ENCODE peak calls at places on chromosomes 1 and 21, in eight cellular contexts. F is K562, X is HCT116, K is suprapubic skin, R is sigmoid colon, L is GM23338, G is esophagus muscularis mucosa, S is endothelial cell of umbilical vein. Z is an unnamed sample.
A peak's percentile ranks its signal among the peaks of the same experiment; 100 is the strongest.

GRCh38 chr1:40059292-40059959 is 18.9 kb downstream of the CAP1 start:
- DNase-seq in F (peak; percentile 56), X (no peak), K (no peak), R (no peak), L (peak; percentile 90), G (no peak), S (peak; percentile 80), Z (no peak)

GRCh38 chr21:46096997-46097825 is 701 bp upstream of the COL6A2 start:
- DNase-seq in F (peak; percentile 12), X (no peak), K (peak; percentile 74), R (peak; percentile 76), L (peak; percentile 48), G (peak; percentile 91), S (no peak), Z (peak; percentile 3)

GRCh38 chr1:31509124-31510072 is 66.9 kb upstream of the TINAGL1 start:
- DNase-seq in F (no peak), X (no peak), K (no peak), R (no peak), L (no peak), G (no peak), S (no peak), Z (no peak)

GRCh38 chr1:9271861-9272595 is 20.7 kb upstream of the SPSB1 start:
- DNase-seq in F (no peak), X (no peak), K (peak; percentile 52), R (no peak), L (no peak), G (no peak), S (no peak), Z (no peak)

GRCh38 chr1:81113688-81114087 is 687.0 kb upstream of the ADGRL2 start:
- DNase-seq in F (no peak), X (no peak), K (no peak), R (no peak), L (no peak), G (no peak), S (no peak), Z (no peak)

GRCh38 chr1:163924041-163924440 is 602.3 kb downstream of the NUF2 start:
- DNase-seq in F (no peak), X (no peak), K (no peak), R (no peak), L (no peak), G (no peak), S (no peak), Z (no peak)

GRCh38 chr1:179632868-179633267 is 41.2 kb downstream of the TDRD5 start:
- DNase-seq in F (no peak), X (no peak), K (no peak), R (no peak), L (no peak), G (no peak), S (no peak), Z (no peak)

GRCh38 chr1:109188776-109189175 is 24.9 kb upstream of the SARS1 start:
- DNase-seq in F (no peak), X (no peak), K (no peak), R (no peak), L (no peak), G (no peak), S (no peak), Z (no peak)

GRCh38 chr1:119268879-119269278 is 99.7 kb upstream of the HAO2 start:
- DNase-seq in F (no peak), X (no peak), K (no peak), R (no peak), L (no peak), G (no peak), S (no peak), Z (no peak)

GRCh38 chr1:213934642-213935041 is 53.1 kb upstream of the PROX1 start:
- DNase-seq in F (no peak), X (no peak), K (no peak), R (no peak), L (no peak), G (peak; percentile 80), S (no peak), Z (peak; percentile 7)

GRCh38 chr1:59750612-59751395 is 63.9 kb upstream of the HOOK1 start:
- DNase-seq in F (no peak), X (peak; percentile 37), K (peak; percentile 68), R (peak; percentile 76), L (no peak), G (peak; percentile 89), S (peak; percentile 97), Z (no peak)

GRCh38 chr1:232473319-232473718 is 156.6 kb downstream of the SIPA1L2 start:
- DNase-seq in F (no peak), X (no peak), K (no peak), R (no peak), L (peak; percentile 58), G (no peak), S (no peak), Z (no peak)

GRCh38 chr1:58781541-58782307 is 2.1 kb downstream of the JUN start:
- DNase-seq in F (peak; percentile 65), X (no peak), K (peak; percentile 84), R (peak; percentile 90), L (peak; percentile 68), G (no peak), S (peak; percentile 73), Z (peak; percentile 61)

DNA sequence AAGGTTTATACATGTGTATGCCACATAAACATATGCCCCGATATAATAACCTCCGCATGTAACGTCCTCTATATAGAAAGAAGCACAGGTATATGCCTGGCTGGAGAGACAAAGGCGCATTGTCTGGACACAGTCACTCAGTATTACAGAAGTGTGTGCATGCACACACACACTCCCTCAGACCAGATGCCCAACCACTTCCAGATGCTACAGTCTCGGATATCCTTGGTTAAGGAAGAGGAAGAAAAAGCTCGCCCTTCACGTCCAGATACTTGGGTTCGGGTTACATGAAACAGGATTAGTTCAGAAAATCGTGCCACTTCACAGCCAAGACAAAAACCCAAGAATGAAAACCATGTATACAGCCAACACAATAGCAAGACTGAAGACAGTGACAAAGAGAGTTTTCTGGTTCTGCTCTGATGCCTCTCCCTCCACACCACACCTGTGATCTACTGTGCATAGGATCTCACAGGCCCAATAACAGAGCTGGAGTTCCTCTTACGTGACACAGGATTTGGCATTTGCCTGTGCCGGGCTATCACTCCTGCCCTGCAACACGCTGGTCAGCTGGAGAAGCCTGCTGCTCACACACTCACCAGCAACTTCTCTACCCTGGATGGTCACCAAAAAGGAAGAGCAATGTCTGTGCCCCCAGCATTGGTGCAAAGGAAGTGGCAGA is 75.0 kb downstream of the SSBP3 start:
- DNase-seq in F (no peak), X (no peak), K (no peak), R (no peak), L (no peak), G (no peak), S (no peak), Z (no peak)
- H3K4me1 ChIP-seq in F (peaks cover 14% of the 10 kb centered on the region), X (no peaks in the 10 kb centered on the region), K (peaks cover 99% of the 10 kb centered on the region), R (peaks cover 100% of the 10 kb centered on the region), L (peaks cover 98% of the 10 kb centered on the region), G (peaks cover 95% of the 10 kb centered on the region), S (peaks cover 38% of the 10 kb centered on the region), Z (peaks cover 20% of the 10 kb centered on the region)

DNA sequence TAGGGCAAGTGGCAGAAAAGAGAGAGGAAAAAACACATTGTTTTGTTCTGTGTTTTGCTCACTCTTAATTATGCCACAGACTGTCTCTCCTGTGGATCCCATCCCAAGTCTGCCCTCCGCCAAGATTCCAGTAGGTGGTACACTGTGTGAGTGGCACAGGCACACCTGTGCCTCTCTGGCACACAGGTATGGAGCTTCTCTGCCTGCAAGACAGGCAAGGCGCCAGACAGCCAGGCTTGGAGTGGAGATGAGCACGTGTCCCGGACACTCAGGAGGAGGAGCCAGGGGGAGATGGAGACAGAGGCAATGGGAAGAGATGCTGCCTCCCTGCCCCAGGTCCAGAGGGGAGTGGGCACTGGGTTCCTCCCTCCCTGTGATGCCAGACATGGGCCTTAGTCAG is 6.5 kb upstream of the GRIK3 start:
- DNase-seq in F (no peak), X (no peak), K (no peak), R (no peak), L (no peak), G (no peak), S (no peak), Z (no peak)
- TF ChIP-seq POLR2AphosphoS5 in F (no peak), X (no peak), K (no peak), R (no peak), L (no peak), G (no peak), S (no peak), Z (no peak)

GRCh38 chr1:1623181-1623630 is 7.9 kb downstream of the MIB2 start:
- DNase-seq in F (no peak), X (no peak), K (peak; percentile 63), R (no peak), L (no peak), G (no peak), S (no peak), Z (no peak)
- H3K4me1 ChIP-seq in F (no peaks in the 10 kb centered on the region), X (peaks cover 4% of the 10 kb centered on the region), K (peaks cover 18% of the 10 kb centered on the region), R (no peaks in the 10 kb centered on the region), L (no peaks in the 10 kb centered on the region), G (peaks cover 15% of the 10 kb centered on the region), S (no peaks in the 10 kb centered on the region), Z (no peaks in the 10 kb centered on the region)

GRCh38 chr1:12169442-12170135 is 2.8 kb downstream of the TNFRSF1B start:
- DNase-seq in F (no peak), X (no peak), K (no peak), R (no peak), L (no peak), G (no peak), S (no peak), Z (no peak)

GRCh38 chr1:12172042-12172851 is 5.5 kb downstream of the TNFRSF1B start:
- DNase-seq in F (no peak), X (no peak), K (no peak), R (no peak), L (no peak), G (no peak), S (no peak), Z (no peak)

GRCh38 chr1:12168451-12169160 is 1.8 kb downstream of the TNFRSF1B start:
- DNase-seq in F (peak; percentile 52), X (no peak), K (no peak), R (no peak), L (no peak), G (no peak), S (no peak), Z (no peak)

GRCh38 chr1:12171206-12172041 is 4.6 kb downstream of the TNFRSF1B start:
- DNase-seq in F (no peak), X (no peak), K (no peak), R (no peak), L (no peak), G (no peak), S (no peak), Z (no peak)

GRCh38 chr1:12170263-12170671 is 3.5 kb downstream of the TNFRSF1B start:
- DNase-seq in F (no peak), X (no peak), K (no peak), R (no peak), L (no peak), G (no peak), S (no peak), Z (no peak)
- TF ChIP-seq POLR2AphosphoS5 in F (no peak), X (no peak), K (no peak), R (no peak), L (no peak), G (no peak), S (no peak), Z (no peak)